ENCODE peak calls at places on chromosomes 2 and 18, in nine cellular contexts. I, X, S, T, E, Z, O, N and F are unnamed samples.

GRCh38 chr2:152861349-152861942 is 143.0 kb downstream of the ARL6IP6 start:
- DNase-seq in I (no peak), X (no peak), S (peak; percentile 35), T (peak; percentile 53), E (no peak), Z (peak; percentile 12), O (no peak), N (no peak), F (no peak)

GRCh38 chr2:133581027-133581760 is 12.9 kb upstream of the NCKAP5 start:
- DNase-seq in I (no peak), X (no peak), S (no peak), T (no peak), E (no peak), Z (peak; percentile 86), O (no peak), N (no peak), F (no peak)

GRCh38 chr2:241859436-241860183 is 916 bp upstream of the PDCD1 start:
- DNase-seq in I (peak; percentile 68), X (no peak), S (no peak), T (no peak), E (peak; percentile 81), Z (peak; percentile 36), O (peak; percentile 74), N (peak; percentile 88), F (no peak)

GRCh38 chr2:189517847-189518535 is 62.6 kb downstream of the SLC40A1 start:
- DNase-seq in I (no peak), X (no peak), S (no peak), T (no peak), E (no peak), Z (peak; percentile 73), O (no peak), N (no peak), F (no peak)

GRCh38 chr2:133871810-133872209 is 303.5 kb upstream of the NCKAP5 start:
- DNase-seq in I (no peak), X (no peak), S (no peak), T (no peak), E (no peak), Z (peak; percentile 19), O (no peak), N (no peak), F (no peak)

GRCh38 chr2:60553496-60553991 is at the start of gene BCL11A:
- DNase-seq in I (peak; percentile 56), X (no peak), S (peak; percentile 62), T (peak; percentile 80), E (peak; percentile 84), Z (peak; percentile 78), O (peak; percentile 55), N (peak; percentile 64), F (no peak)

GRCh38 chr2:8524823-8525222 is 157.0 kb upstream of the ID2 start:
- DNase-seq in I (no peak), X (no peak), S (no peak), T (no peak), E (no peak), Z (no peak), O (no peak), N (peak; percentile 5), F (no peak)

GRCh38 chr2:54556659-54557121 is 100.6 kb downstream of the SPTBN1 start:
- DNase-seq in I (no peak), X (no peak), S (no peak), T (no peak), E (no peak), Z (peak; percentile 83), O (no peak), N (no peak), F (no peak)

GRCh38 chr2:241948901-241949735 is 79.6 kb downstream of the RTP5 start:
- DNase-seq in I (no peak), X (no peak), S (no peak), T (no peak), E (no peak), Z (no peak), O (no peak), N (no peak), F (peak; percentile 69)

DNA sequence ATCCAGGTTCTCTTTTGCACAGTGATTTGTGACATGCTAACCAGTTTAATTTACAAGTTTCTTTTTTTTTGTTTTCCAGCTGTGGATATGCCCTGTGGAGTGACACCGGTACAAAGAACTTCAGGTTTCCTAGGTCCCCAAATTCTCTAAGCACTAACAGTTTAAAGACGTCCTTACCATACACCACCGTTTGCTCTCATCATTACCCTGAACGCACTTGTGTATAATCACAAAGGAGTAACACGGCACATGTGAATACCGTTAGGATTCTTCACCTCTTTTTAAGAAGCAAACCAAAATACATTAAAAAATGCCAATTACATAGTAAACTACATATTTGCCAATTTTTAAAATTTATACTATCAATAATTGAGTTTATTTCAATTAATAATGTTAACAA is 833 bp downstream of the LANCL1 start:
- DNase-seq in I (no peak), X (no peak), S (no peak), T (no peak), E (no peak), Z (no peak), O (no peak), N (no peak), F (no peak)
- H3K4me3 ChIP-seq in I (peak overlapping the region; percentile 80), X (peak overlapping the region; percentile 82), S (peak overlapping the region; percentile 75), T (peak overlapping the region; percentile 91), E (peak overlapping the region; percentile 79), Z (peak overlapping the region; percentile 91), O (peak overlapping the region; percentile 95), N (peak overlapping the region; percentile 99), F (peak overlapping the region; percentile 63)

DNA sequence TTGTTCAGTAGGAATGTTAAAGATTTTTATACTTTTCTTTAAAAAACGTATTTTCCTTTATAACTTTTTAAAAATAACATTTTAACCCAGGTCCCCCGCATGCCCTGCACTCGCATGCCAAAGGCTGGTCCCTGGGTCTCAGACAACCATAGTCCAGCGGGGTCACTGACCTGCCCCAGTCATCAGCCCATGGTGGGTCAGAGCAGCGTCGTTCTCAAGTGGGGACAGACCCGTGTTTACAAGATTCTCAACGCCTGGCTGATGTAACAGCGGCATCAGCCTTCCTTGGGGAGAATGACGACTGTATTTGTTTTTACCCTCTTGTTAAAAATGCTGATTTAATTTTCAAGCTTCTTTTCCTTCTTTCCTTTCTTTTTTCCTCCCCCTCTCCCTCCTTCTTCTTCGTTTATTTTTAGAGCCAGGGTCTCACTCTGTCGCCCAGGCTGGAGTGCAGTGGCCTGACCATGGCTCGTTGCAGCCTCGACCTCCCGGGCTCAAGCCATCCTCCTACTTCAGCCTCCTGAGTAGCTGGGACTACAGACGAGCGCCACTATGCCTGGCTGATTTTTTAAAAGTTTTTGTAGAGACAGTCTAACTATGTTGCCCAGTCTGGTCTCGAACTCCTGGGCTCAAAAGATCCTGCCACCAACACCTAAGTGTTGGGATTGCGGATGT is 1.0 kb upstream of the EFHD1 start:
- DNase-seq in I (peak; percentile 25), X (no peak), S (no peak), T (no peak), E (peak; percentile 49), Z (no peak), O (peak; percentile 64), N (peak; percentile 56), F (no peak)
- H3K27ac ChIP-seq in I (peak overlapping the region; percentile 82), X (peak overlapping the region; percentile 90), S (peak overlapping the region; percentile 82), T (no peak overlapping the region), E (peak overlapping the region; percentile 86), Z (no peak overlapping the region), O (peak overlapping the region; percentile 58), N (peak overlapping the region; percentile 43), F (no peak overlapping the region)

GRCh38 chr2:172196768-172197322 is 94.1 kb upstream of the DLX2 start:
- DNase-seq in I (no peak), X (no peak), S (no peak), T (no peak), E (no peak), Z (peak; percentile 85), O (no peak), N (no peak), F (peak; percentile 97)
- H3K4me3 ChIP-seq in I (no peak overlapping the region), X (no peak overlapping the region), S (no peak overlapping the region), T (no peak overlapping the region), E (no peak overlapping the region), Z (no peak overlapping the region), O (no peak overlapping the region), N (no peak overlapping the region), F (no peak overlapping the region)

GRCh38 chr2:231321021-231321420 is 74.5 kb upstream of the B3GNT7 start:
- DNase-seq in I (peak; percentile 71), X (no peak), S (no peak), T (no peak), E (peak; percentile 75), Z (no peak), O (peak; percentile 60), N (peak; percentile 87), F (no peak)
- H3K27ac ChIP-seq in I (peak overlapping the region; percentile 94), X (no peak overlapping the region), S (no peak overlapping the region), T (no peak overlapping the region), E (peak overlapping the region; percentile 13), Z (no peak overlapping the region), O (no peak overlapping the region), N (peak overlapping the region; percentile 66), F (no peak overlapping the region)

GRCh38 chr18:8812631-8813030 is 107.3 kb downstream of the MTCL1 start:
- DNase-seq in I (no peak), X (no peak), S (no peak), T (no peak), E (no peak), Z (peak; percentile 86), O (no peak), N (no peak), F (no peak)

GRCh38 chr18:8813621-8814020 is 108.3 kb downstream of the MTCL1 start:
- DNase-seq in I (no peak), X (no peak), S (no peak), T (no peak), E (no peak), Z (peak; percentile 70), O (no peak), N (no peak), F (no peak)

GRCh38 chr18:8816805-8817204 is 111.4 kb downstream of the MTCL1 start:
- DNase-seq in I (no peak), X (no peak), S (no peak), T (no peak), E (no peak), Z (peak; percentile 84), O (no peak), N (no peak), F (no peak)

GRCh38 chr18:8816233-8816632 is 110.9 kb downstream of the MTCL1 start:
- DNase-seq in I (no peak), X (no peak), S (no peak), T (no peak), E (no peak), Z (no peak), O (no peak), N (no peak), F (no peak)

GRCh38 chr18:8814206-8814605 is 108.8 kb downstream of the MTCL1 start:
- DNase-seq in I (no peak), X (no peak), S (no peak), T (no peak), E (no peak), Z (peak; percentile 76), O (no peak), N (no peak), F (no peak)
- H3K4me3 ChIP-seq in I (no peak overlapping the region), X (no peak overlapping the region), S (no peak overlapping the region), T (no peak overlapping the region), E (no peak overlapping the region), Z (no peak overlapping the region), O (no peak overlapping the region), N (no peak overlapping the region), F (no peak overlapping the region)